ENCODE peak calls at places on chromosomes 11 and 22, in four cellular contexts. K is NT2/D1, J is H1, Z is GM12878. Y is an unnamed sample.

GRCh38 chr11:57308426-57309060 is 16.2 kb downstream of the TNKS1BP1 start:
- DNase-seq in Z (no peak), J (no peak), K (no peak), Y (no peak)

GRCh38 chr22:38032681-38033521 is 24.3 kb upstream of the PICK1 start:
- DNase-seq in Z (no peak), K (no peak), J (no peak), Y (no peak)

GRCh38 chr11:15865212-15865987 is 490.9 kb downstream of the SOX6 start:
- DNase-seq in J (no peak), K (no peak), Z (no peak), Y (no peak)

GRCh38 chr11:57325735-57326048 is 940 bp upstream of the TNKS1BP1 start:
- DNase-seq in K (no peak), Z (no peak), J (no peak), Y (peak)

GRCh38 chr11:101445761-101446160 is 138.0 kb downstream of the TRPC6 start:
- DNase-seq in Z (no peak), J (no peak), K (no peak), Y (no peak)

GRCh38 chr11:10139656-10140055 is 154.4 kb downstream of the SBF2 start:
- DNase-seq in Z (no peak), K (no peak), J (no peak), Y (no peak)

GRCh38 chr11:123518496-123519054 is 88.5 kb downstream of the GRAMD1B start:
- DNase-seq in K (no peak), J (no peak), Z (no peak), Y (no peak)

GRCh38 chr22:35276019-35276418 is 18.7 kb downstream of the HMGXB4 start:
- DNase-seq in K (no peak), Z (no peak), J (no peak), Y (no peak)

GRCh38 chr11:84865791-84866535 is 761.2 kb downstream of the DLG2 start:
- DNase-seq in J (no peak), Z (no peak), K (no peak), Y (no peak)

GRCh38 chr11:61885166-61885778 is 6.1 kb downstream of the FADS3 start:
- DNase-seq in Z (no peak), J (peak), K (no peak), Y (no peak)

GRCh38 chr22:48679656-48680555 is 1147.8 kb downstream of the BRD1 start:
- DNase-seq in K (no peak), J (no peak), Z (no peak), Y (no peak)

GRCh38 chr22:45302047-45302446 is 7.7 kb upstream of the FAM118A start:
- DNase-seq in K (no peak), J (no peak), Z (no peak), Y (no peak)

GRCh38 chr11:106087815-106088435 is 10.5 kb downstream of the AASDHPPT start:
- DNase-seq in K (peak), J (no peak), Z (no peak), Y (peak)

GRCh38 chr11:109604506-109604905 is 182.5 kb downstream of the C11orf87 start:
- DNase-seq in K (no peak), Z (no peak), J (no peak), Y (no peak)

GRCh38 chr22:40348025-40348658 is 1.8 kb downstream of the ADSL start:
- DNase-seq in Z (no peak), J (no peak), K (no peak), Y (peak)

GRCh38 chr11:134911514-134912180 is 499.6 kb upstream of the B3GAT1 start:
- DNase-seq in J (no peak), K (no peak), Z (no peak), Y (no peak)

GRCh38 chr22:49214976-49215375 is 612.7 kb downstream of the BRD1 start:
- DNase-seq in K (no peak), Z (no peak), J (peak), Y (no peak)

GRCh38 chr11:27545946-27546345 is 39.4 kb upstream of the LIN7C start:
- DNase-seq in K (no peak), Z (no peak), J (no peak), Y (no peak)

GRCh38 chr11:32421992-32422391 is 13.3 kb downstream of the WT1 start:
- DNase-seq in K (no peak), J (no peak), Z (no peak), Y (no peak)

GRCh38 chr22:45502215-45503070 is at the start of gene FBLN1:
- DNase-seq in K (no peak), J (peak), Z (no peak), Y (peak)

GRCh38 chr11:32374261-32374711 is 61.1 kb downstream of the WT1 start:
- DNase-seq in K (peak), Z (peak), J (peak), Y (peak)

GRCh38 chr11:13429288-13429687 is 33.7 kb downstream of the BTBD10 start:
- DNase-seq in J (no peak), Z (no peak), K (no peak), Y (no peak)

GRCh38 chr11:35131760-35132159 is 7.2 kb upstream of the CD44 start:
- DNase-seq in Z (no peak), J (no peak), K (no peak), Y (no peak)

GRCh38 chr22:35523167-35523928 is 17.3 kb upstream of the RASD2 start:
- DNase-seq in J (no peak), K (no peak), Z (no peak), Y (no peak)

GRCh38 chr11:60377737-60378136 is 595 bp upstream of the MS4A7 start:
- DNase-seq in Z (peak), J (no peak), K (no peak), Y (no peak)

GRCh38 chr11:8298801-8299786 is 35.4 kb upstream of the LMO1 start:
- DNase-seq in J (no peak), K (no peak), Z (no peak), Y (no peak)

GRCh38 chr11:57567512-57568329 is at the start of gene UBE2L6:
- DNase-seq in Z (no peak), J (peak), K (no peak), Y (peak)

GRCh38 chr11:11620966-11621880 is 582 bp downstream of the GALNT18 start:
- DNase-seq in Z (no peak), J (no peak), K (no peak), Y (peak)

GRCh38 chr22:38733329-38734202 is 22.2 kb downstream of the SUN2 start:
- DNase-seq in K (no peak), J (peak), Z (no peak), Y (peak)

GRCh38 chr22:49205401-49205800 is 622.3 kb downstream of the BRD1 start:
- DNase-seq in K (no peak), Z (no peak), J (peak), Y (no peak)

GRCh38 chr11:103210543-103210942 is 101.3 kb downstream of the DYNC2H1 start:
- DNase-seq in Z (no peak), J (no peak), K (no peak), Y (no peak)

GRCh38 chr11:126393143-126393542 is 37.7 kb downstream of the ST3GAL4 start:
- DNase-seq in Z (no peak), K (no peak), J (no peak), Y (no peak)

GRCh38 chr11:126392638-126393023 is 37.1 kb downstream of the ST3GAL4 start:
- DNase-seq in J (no peak), Z (no peak), K (no peak), Y (no peak)

GRCh38 chr11:126391970-126392637 is 36.6 kb downstream of the ST3GAL4 start:
- DNase-seq in Z (peak), K (no peak), J (no peak), Y (no peak)

GRCh38 chr11:126390418-126390817 is 34.9 kb downstream of the ST3GAL4 start:
- DNase-seq in J (no peak), Z (no peak), K (no peak), Y (no peak)

GRCh38 chr11:126391286-126391954 is 35.9 kb downstream of the ST3GAL4 start:
- DNase-seq in J (no peak), K (no peak), Z (no peak), Y (no peak)
- TF ChIP-seq SUZ12 in J (no peak), K (no peak), Z (no peak), Y (no peak)

GRCh38 chr11:19552684-19553083 is 160.0 kb upstream of the NAV2 start:
- DNase-seq in Z (no peak), K (no peak), J (no peak), Y (no peak)
- TF ChIP-seq SUZ12 in Z (no peak), K (no peak), J (no peak), Y (no peak)

DNA sequence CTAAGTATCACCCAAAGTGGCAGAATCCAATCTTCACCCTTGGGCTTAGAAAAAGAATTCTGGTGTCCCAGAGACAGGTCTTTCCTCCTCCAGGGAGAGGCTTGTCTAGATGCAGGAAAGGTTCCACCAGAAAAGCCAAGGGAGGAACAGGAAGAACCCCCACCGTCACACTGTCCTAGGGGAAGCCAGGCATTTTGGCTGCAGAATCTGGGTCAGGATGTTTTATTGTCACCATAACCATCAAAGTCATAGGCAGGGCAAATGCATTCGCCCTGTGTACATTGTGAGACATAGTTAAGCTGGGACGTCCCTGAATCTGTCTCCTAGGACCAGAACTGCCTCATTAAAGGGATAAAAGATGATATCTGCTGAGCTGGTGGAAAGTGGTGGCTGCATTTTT is 590.5 kb downstream of the OPCML start:
- DNase-seq in Z (no peak), K (no peak), J (no peak), Y (no peak)
- TF ChIP-seq SUZ12 in Z (no peak), K (no peak), J (no peak), Y (no peak)

DNA sequence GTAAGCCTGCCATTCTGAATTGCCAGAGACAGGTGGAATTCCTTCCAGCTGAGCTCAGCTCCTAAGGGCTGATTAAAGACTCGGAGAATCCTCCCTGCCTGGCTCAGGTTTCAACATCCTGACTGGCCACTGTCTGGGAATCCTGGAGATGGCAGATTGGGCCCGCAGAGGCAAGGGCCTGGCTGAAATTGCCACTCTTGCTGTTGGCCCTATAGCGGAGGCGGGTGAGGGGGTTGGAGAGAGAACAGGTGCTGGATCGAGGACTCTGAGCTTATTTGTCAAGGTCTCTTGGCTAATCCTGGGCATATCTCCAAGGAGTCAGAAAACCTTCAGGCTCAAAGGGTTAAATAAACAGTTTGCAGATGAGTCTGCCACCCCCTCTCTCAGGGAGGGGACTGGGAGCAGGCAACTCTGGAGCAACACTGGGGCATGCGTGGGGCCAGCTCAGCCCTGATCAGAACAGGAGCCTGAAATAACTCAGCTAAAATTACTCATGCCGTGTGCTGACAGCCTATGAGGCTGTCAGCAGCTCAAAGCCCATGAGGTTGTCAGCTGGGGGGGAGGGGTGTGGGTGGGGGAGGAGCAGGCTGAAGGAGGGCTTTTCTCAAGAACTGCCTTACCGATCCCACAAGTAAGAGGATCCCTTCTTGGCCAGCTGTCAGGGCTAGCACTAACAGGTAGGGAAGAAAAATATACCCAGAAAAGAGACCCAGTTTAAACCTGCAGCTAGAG is 14.7 kb upstream of the MFRP start:
- DNase-seq in J (no peak), Z (no peak), K (no peak), Y (peak)
- TF ChIP-seq SUZ12 in J (no peak), Z (no peak), K (no peak), Y (no peak)

GRCh38 chr22:32494971-32495370 is 20.4 kb downstream of the FBXO7 start:
- DNase-seq in J (no peak), Z (no peak), K (no peak), Y (no peak)
- TF ChIP-seq SUZ12 in J (no peak), Z (no peak), K (no peak), Y (no peak)

GRCh38 chr11:65274734-65275682 is 13.2 kb downstream of the POLA2 start:
- DNase-seq in Z (no peak), J (no peak), K (no peak), Y (peak)
- TF ChIP-seq SUZ12 in Z (no peak), J (no peak), K (no peak), Y (no peak)

Y was measured in HEK293T.